ENCODE peak calls at places on chromosomes 6 and 20, in six cellular contexts. K, E, V, T, S and J are unnamed samples.

GRCh38 chr20:41110930-41111577 is 26.3 kb upstream of the PLCG1 start:
- DNase-seq in K (no peak), E (no peak), V (no peak), T (no peak), S (no peak), J (no peak)

GRCh38 chr6:139962663-139963314 is 588.3 kb upstream of the CITED2 start:
- DNase-seq in K (no peak), E (no peak), V (no peak), T (no peak), S (no peak), J (no peak)

GRCh38 chr6:90135672-90136071 is 161.0 kb downstream of the BACH2 start:
- DNase-seq in K (no peak), E (no peak), V (no peak), T (no peak), S (no peak), J (no peak)

GRCh38 chr6:12422848-12423247 is 132.7 kb downstream of the EDN1 start:
- DNase-seq in K (no peak), E (no peak), V (no peak), T (no peak), S (no peak), J (no peak)

GRCh38 chr20:35238746-35239145 is 12.3 kb downstream of the MMP24 start:
- DNase-seq in K (no peak), E (no peak), V (no peak), T (no peak), S (no peak), J (no peak)

GRCh38 chr6:1187293-1188131 is 124.4 kb upstream of the FOXQ1 start:
- DNase-seq in K (no peak), E (no peak), V (no peak), T (no peak), S (no peak), J (no peak)

GRCh38 chr6:157227202-157228166 is 95.8 kb downstream of the TMEM242 start:
- DNase-seq in K (peak; percentile 64), E (no peak), V (peak; percentile 37), T (no peak), S (no peak), J (peak; percentile 66)

GRCh38 chr6:34235605-34236422 is 859 bp upstream of the HMGA1 start:
- DNase-seq in K (peak; percentile 95), E (peak; percentile 90), V (peak; percentile 85), T (peak; percentile 62), S (peak; percentile 32), J (peak; percentile 89)

GRCh38 chr20:44959082-44959895 is 908 bp downstream of the TOMM34 start:
- DNase-seq in K (peak; percentile 33), E (no peak), V (no peak), T (no peak), S (peak; percentile 28), J (no peak)

GRCh38 chr6:168901076-168901475 is 352.6 kb downstream of the THBS2 start:
- DNase-seq in K (no peak), E (no peak), V (no peak), T (no peak), S (no peak), J (no peak)

GRCh38 chr20:17541996-17542395 is 10.8 kb upstream of the BFSP1 start:
- DNase-seq in K (no peak), E (no peak), V (no peak), T (no peak), S (no peak), J (no peak)

GRCh38 chr20:24163501-24163900 is 174.9 kb upstream of the GGTLC1 start:
- DNase-seq in K (no peak), E (no peak), V (no peak), T (no peak), S (no peak), J (no peak)

GRCh38 chr6:43268348-43268685 is 25.0 kb downstream of the TTBK1 start:
- DNase-seq in K (no peak), E (no peak), V (no peak), T (peak; percentile 44), S (no peak), J (peak; percentile 91)

GRCh38 chr6:41604006-41604405 is 34.3 kb upstream of the MDFI start:
- DNase-seq in K (no peak), E (no peak), V (peak; percentile 40), T (no peak), S (no peak), J (no peak)

GRCh38 chr20:64111841-64112641 is 4.7 kb upstream of the NPBWR2 start:
- DNase-seq in K (peak; percentile 3), E (peak; percentile 45), V (peak; percentile 61), T (no peak), S (no peak), J (peak; percentile 63)

GRCh38 chr6:33815854-33816253 is 12.1 kb upstream of the MLN start:
- DNase-seq in K (peak; percentile 90), E (no peak), V (no peak), T (no peak), S (no peak), J (peak; percentile 35)

GRCh38 chr20:8132632-8133587 is 844 bp downstream of the PLCB1 start:
- DNase-seq in K (peak; percentile 51), E (no peak), V (peak; percentile 73), T (peak; percentile 57), S (peak; percentile 29), J (peak; percentile 89)

GRCh38 chr20:4546342-4546741 is 175.4 kb upstream of the PRND start:
- DNase-seq in K (peak; percentile 88), E (peak; percentile 51), V (no peak), T (no peak), S (no peak), J (no peak)

GRCh38 chr20:24651171-24651972 is 181.9 kb downstream of the SYNDIG1 start:
- DNase-seq in K (no peak), E (no peak), V (no peak), T (no peak), S (no peak), J (peak; percentile 17)

GRCh38 chr6:79062708-79063107 is 15.3 kb downstream of the PHIP start:
- DNase-seq in K (no peak), E (no peak), V (no peak), T (no peak), S (no peak), J (no peak)

GRCh38 chr6:47532981-47533585 is 55.5 kb downstream of the CD2AP start:
- DNase-seq in K (no peak), E (no peak), V (no peak), T (no peak), S (no peak), J (no peak)

GRCh38 chr6:43669922-43670622 is 17.5 kb downstream of the MRPS18A start:
- DNase-seq in K (peak; percentile 38), E (peak; percentile 50), V (no peak), T (no peak), S (no peak), J (no peak)

GRCh38 chr6:80214436-80215022 is 108.1 kb downstream of the BCKDHB start:
- DNase-seq in K (peak; percentile 82), E (no peak), V (no peak), T (no peak), S (no peak), J (no peak)

GRCh38 chr6:80210618-80211017 is 104.1 kb downstream of the BCKDHB start:
- DNase-seq in K (peak; percentile 66), E (no peak), V (no peak), T (no peak), S (no peak), J (no peak)

GRCh38 chr6:80209434-80209833 is 103.0 kb downstream of the BCKDHB start:
- DNase-seq in K (no peak), E (no peak), V (no peak), T (no peak), S (no peak), J (no peak)

GRCh38 chr6:80215063-80215462 is 108.6 kb downstream of the BCKDHB start:
- DNase-seq in K (no peak), E (no peak), V (no peak), T (no peak), S (no peak), J (no peak)

GRCh38 chr6:80211295-80211694 is 104.8 kb downstream of the BCKDHB start:
- DNase-seq in K (no peak), E (no peak), V (no peak), T (no peak), S (no peak), J (no peak)
- H3K27ac ChIP-seq in K (peak overlapping the region; percentile 36), E (no peak overlapping the region), V (no peak overlapping the region), T (no peak overlapping the region), S (no peak overlapping the region), J (no peak overlapping the region)

GRCh38 chr6:35590622-35591066 is 77.9 kb upstream of the TULP1 start:
- DNase-seq in K (no peak), E (no peak), V (no peak), T (peak; percentile 37), S (peak; percentile 72), J (peak; percentile 83)

GRCh38 chr6:35596448-35597442 is 84.0 kb upstream of the TULP1 start:
- DNase-seq in K (no peak), E (no peak), V (no peak), T (no peak), S (no peak), J (peak; percentile 15)

GRCh38 chr6:35589904-35590303 is 77.2 kb upstream of the TULP1 start:
- DNase-seq in K (no peak), E (peak; percentile 10), V (no peak), T (no peak), S (no peak), J (no peak)

GRCh38 chr6:35592178-35592577 is 79.5 kb upstream of the TULP1 start:
- DNase-seq in K (no peak), E (no peak), V (no peak), T (no peak), S (no peak), J (no peak)

GRCh38 chr6:35594503-35595186 is 81.9 kb upstream of the TULP1 start:
- DNase-seq in K (no peak), E (no peak), V (no peak), T (no peak), S (no peak), J (no peak)
- H3K4me3 ChIP-seq in K (no peak overlapping the region), E (no peak overlapping the region), V (no peak overlapping the region), T (no peak overlapping the region), S (no peak overlapping the region), J (no peak overlapping the region)

GRCh38 chr6:120938876-120939231 is 395.4 kb downstream of the TBC1D32 start:
- DNase-seq in K (no peak), E (no peak), V (no peak), T (no peak), S (no peak), J (no peak)
- H3K4me1 ChIP-seq in K (peaks cover 18% of the 10 kb centered on the region), E (peaks cover 5% of the 10 kb centered on the region), V (no peaks in the 10 kb centered on the region), T (no peaks in the 10 kb centered on the region), S (no peaks in the 10 kb centered on the region), J (no peaks in the 10 kb centered on the region)

GRCh38 chr20:57679113-57679512 is 30.7 kb downstream of the PMEPA1 start:
- DNase-seq in K (no peak), E (no peak), V (no peak), T (no peak), S (no peak), J (no peak)
- H3K27ac ChIP-seq in K (no peak overlapping the region), E (no peak overlapping the region), V (no peak overlapping the region), T (no peak overlapping the region), S (no peak overlapping the region), J (no peak overlapping the region)

DNA sequence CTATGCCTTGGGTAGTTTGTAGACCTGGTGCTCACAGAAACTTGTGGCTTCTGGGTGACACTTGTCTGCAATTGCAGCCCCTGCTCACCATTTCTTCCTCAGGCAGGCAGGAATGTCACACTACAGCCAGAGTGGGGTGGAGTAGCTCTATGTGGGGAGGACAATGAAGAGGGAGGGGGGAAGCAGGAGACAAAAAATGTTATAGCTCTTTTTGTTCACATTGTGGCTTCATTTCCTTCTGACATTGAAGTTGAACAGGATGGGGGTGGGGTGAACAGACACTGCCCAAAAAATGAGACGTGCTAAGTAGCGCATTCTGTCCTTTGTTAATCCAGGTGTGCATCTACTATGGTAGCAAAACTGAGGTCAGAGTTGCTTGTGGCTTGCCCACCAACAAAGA is at the start of gene THEMIS:
- DNase-seq in K (no peak), E (no peak), V (no peak), T (no peak), S (no peak), J (no peak)
- H3K4me3 ChIP-seq in K (no peak within 1 kb of the TSS), E (no peak within 1 kb of the TSS), V (peak within 1 kb of the TSS; percentile 24), T (no peak within 1 kb of the TSS), S (no peak within 1 kb of the TSS), J (no peak within 1 kb of the TSS)